ENCODE peak calls at places on chromosomes 11 and 22, in five cellular contexts. J is EH; T is CD8-positive, alpha-beta T cell; C is myocyte; P is iPS-NIHi11. H is an unnamed sample.

GRCh38 chr11:101407324-101407723 is 176.5 kb downstream of the TRPC6 start:
- DNase-seq in J (peak), T (no peak), C (peak), P (no peak), H (no peak)

GRCh38 chr11:104661481-104661880 is 236.8 kb downstream of the CASP12 start:
- DNase-seq in J (no peak), T (no peak), C (no peak), P (no peak), H (no peak)

GRCh38 chr22:39090426-39091064 is 6.5 kb upstream of the APOBEC3H start:
- DNase-seq in J (no peak), T (peak), C (no peak), P (no peak), H (peak)

GRCh38 chr11:128724891-128725611 is 31.2 kb downstream of the FLI1 start:
- DNase-seq in J (no peak), T (no peak), C (no peak), P (no peak), H (no peak)

GRCh38 chr11:19606856-19607655 is 105.6 kb upstream of the NAV2 start:
- DNase-seq in J (no peak), T (no peak), C (no peak), P (no peak), H (no peak)

GRCh38 chr11:73596547-73596946 is 1.4 kb downstream of the FAM168A start:
- DNase-seq in J (no peak), T (no peak), C (no peak), P (no peak), H (no peak)

GRCh38 chr11:2820976-2821375 is 64.6 kb downstream of the CDKN1C start:
- DNase-seq in J (no peak), T (no peak), C (no peak), P (no peak), H (no peak)

GRCh38 chr11:129295746-129296145 is 79.9 kb upstream of the BARX2 start:
- DNase-seq in J (peak), T (no peak), C (no peak), P (no peak), H (no peak)

H was measured in CD4-positive, alpha-beta T cell.